ENCODE peak calls at places on chromosomes 7 and 10, in four cellular contexts. F is WTC11, U is HepG2, P is GM12878. B is an unnamed sample.

GRCh38 chr10:14971867-14972448 is 12.8 kb downstream of the MEIG1 start:
- DNase-seq in F (peak), U (no peak), P (no peak), B (peak)

GRCh38 chr7:143040209-143040710 is 11.9 kb upstream of the OR6V1 start:
- DNase-seq in F (no peak), U (no peak), P (no peak), B (no peak)

GRCh38 chr10:18737236-18737635 is 78.0 kb downstream of the ARL5B start:
- DNase-seq in F (no peak), U (no peak), P (no peak), B (no peak)

GRCh38 chr7:70303780-70304179 is 705.5 kb downstream of the AUTS2 start:
- DNase-seq in F (no peak), U (no peak), P (no peak), B (no peak)

GRCh38 chr10:73113543-73113942 is 3.3 kb downstream of the NUDT13 start:
- DNase-seq in F (no peak), U (no peak), P (no peak), B (no peak)

GRCh38 chr7:44182827-44183226 is 6.4 kb downstream of the GCK start:
- DNase-seq in F (no peak), U (no peak), P (no peak), B (no peak)

GRCh38 chr10:130171196-130171595 is 35.0 kb downstream of the GLRX3 start:
- DNase-seq in F (no peak), U (no peak), P (no peak), B (no peak)

GRCh38 chr10:98417481-98417959 is 2.5 kb upstream of the PYROXD2 start:
- DNase-seq in F (no peak), U (no peak), P (no peak), B (no peak)

GRCh38 chr7:12770227-12770975 is 83.0 kb downstream of the ARL4A start:
- DNase-seq in F (no peak), U (peak), P (no peak), B (no peak)

GRCh38 chr7:149166630-149167352 is 19.5 kb downstream of the ZNF398 start:
- DNase-seq in F (no peak), U (no peak), P (no peak), B (no peak)

GRCh38 chr10:124221356-124222297 is 128.2 kb upstream of the CHST15 start:
- DNase-seq in F (no peak), U (no peak), P (peak), B (no peak)

GRCh38 chr10:124971276-124971675 is 29.4 kb downstream of the ZRANB1 start:
- DNase-seq in F (no peak), U (no peak), P (peak), B (no peak)

GRCh38 chr7:96388166-96388565 is 66.3 kb upstream of the SLC25A13 start:
- DNase-seq in F (no peak), U (no peak), P (no peak), B (no peak)

GRCh38 chr10:95397747-95398146 is 106.9 kb upstream of the PDLIM1 start:
- DNase-seq in F (no peak), U (no peak), P (no peak), B (peak)

GRCh38 chr10:131166486-131166885 is 145.0 kb downstream of the TCERG1L start:
- DNase-seq in F (no peak), U (no peak), P (no peak), B (no peak)

GRCh38 chr10:44589181-44589884 is 204.4 kb upstream of the CXCL12 start:
- DNase-seq in F (no peak), U (no peak), P (no peak), B (no peak)

GRCh38 chr10:122514045-122514840 is 46.3 kb upstream of the DMBT1 start:
- DNase-seq in F (no peak), U (no peak), P (no peak), B (no peak)

GRCh38 chr7:157962458-157963306 is 624.9 kb downstream of the PTPRN2 start:
- DNase-seq in F (no peak), U (peak), P (no peak), B (no peak)

GRCh38 chr7:19177269-19177668 is 32.0 kb upstream of the FERD3L start:
- DNase-seq in F (no peak), U (no peak), P (no peak), B (no peak)

GRCh38 chr10:112950714-112951348 is 784 bp downstream of the TCF7L2 start:
- DNase-seq in F (peak), U (no peak), P (no peak), B (peak)

GRCh38 chr10:13321576-13321975 is 21.7 kb upstream of the PHYH start:
- DNase-seq in F (no peak), U (no peak), P (no peak), B (no peak)

GRCh38 chr7:41431671-41432070 is 271.2 kb downstream of the INHBA start:
- DNase-seq in F (no peak), U (no peak), P (no peak), B (no peak)

GRCh38 chr10:11098628-11099027 is 81.0 kb downstream of the CELF2 start:
- DNase-seq in F (no peak), U (no peak), P (no peak), B (no peak)

GRCh38 chr7:35721288-35721687 is 26.4 kb upstream of the HERPUD2 start:
- DNase-seq in F (no peak), U (no peak), P (no peak), B (no peak)

GRCh38 chr7:3066506-3066905 is 22.8 kb upstream of the CARD11 start:
- DNase-seq in F (no peak), U (no peak), P (no peak), B (no peak)

GRCh38 chr10:9382199-9382598 is 1327.7 kb downstream of the GATA3 start:
- DNase-seq in F (no peak), U (no peak), P (no peak), B (no peak)

GRCh38 chr7:140041626-140042385 is 20.9 kb downstream of the PARP12 start:
- DNase-seq in F (no peak), U (no peak), P (no peak), B (no peak)

GRCh38 chr7:3722396-3722846 is 421.4 kb downstream of the SDK1 start:
- DNase-seq in F (peak), U (peak), P (no peak), B (peak)

GRCh38 chr7:142441074-142441403 is 183.2 kb upstream of the PRSS58 start:
- DNase-seq in F (no peak), U (no peak), P (no peak), B (no peak)

GRCh38 chr10:112389147-112389822 is 15.4 kb downstream of the ACSL5 start:
- DNase-seq in F (no peak), U (peak), P (peak), B (no peak)

GRCh38 chr7:89607797-89608196 is 546.5 kb upstream of the STEAP1 start:
- DNase-seq in F (no peak), U (no peak), P (no peak), B (no peak)

GRCh38 chr7:131072505-131073091 is 255.1 kb upstream of the MKLN1 start:
- DNase-seq in F (peak), U (no peak), P (no peak), B (peak)

GRCh38 chr10:76388321-76388720 is 956.9 kb downstream of the LRMDA start:
- DNase-seq in F (no peak), U (no peak), P (no peak), B (no peak)

GRCh38 chr7:21944616-21945373 is 904 bp downstream of the CDCA7L start:
- DNase-seq in F (peak), U (no peak), P (no peak), B (no peak)

GRCh38 chr7:150756858-150757257 is 19.6 kb downstream of the GIMAP5 start:
- DNase-seq in F (no peak), U (no peak), P (no peak), B (peak)
- TF ChIP-seq CREM in F (no peak), U (no peak), P (no peak), B (no peak)

DNA sequence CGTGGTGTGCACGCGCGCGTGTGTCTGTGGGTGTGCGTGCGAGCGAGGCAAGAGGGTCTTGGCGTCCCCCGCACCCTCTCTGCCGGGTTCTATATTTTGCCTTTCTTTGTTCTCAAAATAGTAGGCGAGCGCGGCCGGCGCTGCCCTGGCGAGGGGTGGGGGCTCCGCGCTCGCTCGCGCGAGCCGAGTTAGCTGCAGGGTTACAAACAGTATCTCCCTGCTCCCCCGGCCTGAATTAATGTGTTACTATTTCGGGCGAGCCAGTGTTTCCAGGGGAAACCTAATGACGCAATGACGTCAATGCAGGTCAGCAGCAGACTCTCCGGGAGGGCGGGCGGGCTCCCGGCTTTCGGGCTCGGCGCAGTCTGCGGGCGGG is 73.8 kb upstream of the LEP start:
- DNase-seq in F (peak), U (no peak), P (no peak), B (peak)
- TF ChIP-seq CREM in F (no peak), U (no peak), P (no peak), B (peak)

DNA sequence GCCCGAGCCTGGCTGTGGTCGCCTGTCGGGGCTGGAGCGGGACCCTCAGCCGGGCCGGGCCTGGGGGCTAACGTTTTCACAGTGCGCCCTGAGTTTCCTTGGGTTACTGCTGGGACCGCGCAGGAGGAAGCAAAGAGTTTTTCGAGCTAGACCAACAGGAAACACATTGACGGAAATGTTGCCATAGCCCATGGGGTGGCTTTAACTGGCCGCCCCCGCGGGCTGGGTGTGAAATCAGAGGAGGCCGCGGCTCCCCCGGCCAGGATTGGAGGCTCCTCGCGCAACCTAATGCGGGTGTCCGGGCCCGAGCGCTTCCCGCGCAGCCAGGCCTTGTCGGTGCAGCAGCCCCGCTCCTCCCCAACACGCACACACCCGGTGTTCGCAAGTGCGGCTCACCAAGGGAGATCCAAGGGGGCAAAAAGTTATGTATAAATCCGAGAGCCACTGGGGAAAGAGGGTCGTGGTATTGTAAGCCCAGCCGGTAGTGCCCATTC is 1.9 kb downstream of the HHEX start:
- DNase-seq in F (peak), U (no peak), P (no peak), B (peak)
- TF ChIP-seq CREM in F (no peak), U (no peak), P (no peak), B (no peak)

GRCh38 chr10:62852961-62853702 is 37.0 kb upstream of the EGR2 start:
- DNase-seq in F (no peak), U (no peak), P (peak), B (no peak)
- TF ChIP-seq CREM in F (no peak), U (no peak), P (no peak), B (no peak)

GRCh38 chr10:69567920-69568319 is 5.3 kb downstream of the NEUROG3 start:
- DNase-seq in F (peak), U (peak), P (no peak), B (peak)
- TF ChIP-seq CREM in F (no peak), U (no peak), P (no peak), B (peak)

GRCh38 chr7:123864438-123864837 is 19.5 kb downstream of the HYAL4 start:
- DNase-seq in F (no peak), U (no peak), P (no peak), B (no peak)

GRCh38 chr7:123860848-123861247 is 15.9 kb downstream of the HYAL4 start:
- DNase-seq in F (no peak), U (no peak), P (no peak), B (no peak)

GRCh38 chr7:123863461-123863860 is 18.5 kb downstream of the HYAL4 start:
- DNase-seq in F (no peak), U (no peak), P (no peak), B (no peak)

GRCh38 chr7:123864012-123864411 is 19.0 kb downstream of the HYAL4 start:
- DNase-seq in F (no peak), U (no peak), P (no peak), B (no peak)

DNA sequence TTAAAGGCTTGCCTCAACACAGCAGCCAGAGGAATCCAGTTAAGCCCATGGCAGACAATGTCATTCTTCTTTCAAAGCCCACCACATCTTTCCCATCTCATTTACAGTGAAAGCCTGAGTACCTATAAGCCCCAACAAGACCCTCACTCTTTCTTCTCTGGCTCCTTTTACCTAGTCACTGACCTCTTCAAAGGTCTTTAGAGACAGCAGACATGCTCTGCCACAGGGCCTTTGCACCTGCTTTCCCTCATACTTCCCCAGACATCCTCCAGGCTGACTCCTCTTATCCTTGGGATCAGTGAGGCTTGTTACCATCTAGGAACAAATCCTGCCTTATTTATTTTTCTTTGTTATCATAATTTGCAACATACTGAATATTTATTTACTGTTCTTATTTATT is 17.8 kb downstream of the HYAL4 start:
- DNase-seq in F (no peak), U (no peak), P (no peak), B (no peak)
- TF ChIP-seq CREM in F (no peak), U (no peak), P (no peak), B (no peak)

DNA sequence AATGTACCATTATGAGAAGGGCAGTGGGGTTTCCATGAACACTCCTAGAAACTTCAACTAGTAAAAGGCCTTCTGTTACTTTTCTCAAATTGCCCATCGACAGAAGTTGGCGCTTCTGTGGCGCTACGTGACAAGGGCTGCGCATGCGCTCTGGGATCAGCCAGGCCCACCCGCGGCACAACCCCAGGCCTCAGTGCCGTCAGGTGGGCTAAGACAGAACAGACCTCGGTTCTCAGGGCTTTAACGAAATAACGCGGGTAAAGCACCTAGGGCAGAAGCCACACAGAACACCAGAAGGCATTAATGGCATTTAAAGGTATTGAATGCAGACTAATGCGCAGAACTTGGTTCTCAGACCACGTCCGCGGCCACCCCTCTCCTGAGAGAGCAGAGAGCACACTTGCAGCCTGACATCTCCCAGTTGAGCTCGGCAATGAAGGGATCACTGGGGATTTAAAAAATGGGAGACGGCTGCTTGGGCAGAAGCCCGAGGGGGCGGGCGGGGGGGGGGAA is 67.6 kb upstream of the CTNNA3 start:
- DNase-seq in F (peak), U (peak), P (no peak), B (peak)
- TF ChIP-seq CREM in F (no peak), U (no peak), P (peak), B (no peak)

GRCh38 chr10:71728218-71728737 is 8.7 kb upstream of the C10orf105 start:
- DNase-seq in F (no peak), U (no peak), P (peak), B (no peak)
- TF ChIP-seq CREM in F (no peak), U (no peak), P (no peak), B (no peak)

GRCh38 chr7:145219461-145219860 is 383.6 kb upstream of the TPK1 start:
- DNase-seq in F (no peak), U (no peak), P (no peak), B (no peak)

GRCh38 chr7:145224775-145225174 is 388.9 kb upstream of the TPK1 start:
- DNase-seq in F (no peak), U (no peak), P (no peak), B (no peak)
- TF ChIP-seq CREM in F (no peak), U (no peak), P (no peak), B (no peak)

B was measured in K562.